ENCODE peak calls at places on chromosomes 16 and 17, in four cellular contexts. One of them, this sample, is unnamed.
A peak's percentile ranks its signal among the peaks of the same experiment; 100 is the strongest.

GRCh38 chr16:81620796-81621195 is 158.3 kb upstream of the PLCG2 start:
- DNase-seq in K562: no peak
- DNase-seq in A549: no peak
- DNase-seq in H1: no peak
- DNase-seq in this sample: no peak

GRCh38 chr17:74670329-74670728 is 42.4 kb downstream of the CD300LF start:
- DNase-seq in H1: no peak
- DNase-seq in K562: no peak
- DNase-seq in A549: no peak
- DNase-seq in this sample: no peak

GRCh38 chr17:17075037-17075755 is 32.9 kb downstream of the MPRIP start:
- DNase-seq in A549: no peak
- DNase-seq in K562: no peak
- DNase-seq in H1: no peak
- DNase-seq in this sample: no peak

GRCh38 chr17:8192070-8192815 is 2.3 kb upstream of the BORCS6 start:
- DNase-seq in A549: peak; percentile 97
- DNase-seq in K562: peak; percentile 85
- DNase-seq in H1: peak; percentile 82
- DNase-seq in this sample: peak; percentile 93

GRCh38 chr17:82236142-82236971 is 7.5 kb downstream of the SLC16A3 start:
- DNase-seq in H1: peak; percentile 91
- DNase-seq in A549: peak; percentile 79
- DNase-seq in K562: peak; percentile 77
- DNase-seq in this sample: peak; percentile 92

GRCh38 chr17:76271669-76272540 is 6.8 kb downstream of the UBALD2 start:
- DNase-seq in A549: no peak
- DNase-seq in K562: no peak
- DNase-seq in H1: peak; percentile 67
- DNase-seq in this sample: no peak

GRCh38 chr16:27827765-27828164 is 235.7 kb downstream of the GSG1L start:
- DNase-seq in H1: no peak
- DNase-seq in K562: no peak
- DNase-seq in A549: no peak
- DNase-seq in this sample: no peak

GRCh38 chr17:40068917-40069750 is 6.4 kb downstream of the THRA start:
- DNase-seq in A549: peak; percentile 82
- DNase-seq in H1: peak; percentile 65
- DNase-seq in K562: peak; percentile 64
- DNase-seq in this sample: no peak

GRCh38 chr16:49548571-49548970 is 175.0 kb downstream of the C16orf78 start:
- DNase-seq in H1: no peak
- DNase-seq in K562: no peak
- DNase-seq in A549: no peak
- DNase-seq in this sample: no peak

GRCh38 chr16:68782198-68783174 is 45.4 kb downstream of the CDH1 start:
- DNase-seq in K562: no peak
- DNase-seq in H1: no peak
- DNase-seq in A549: no peak
- DNase-seq in this sample: no peak

GRCh38 chr16:14562691-14563491 is 67.2 kb downstream of the PARN start:
- DNase-seq in A549: peak; percentile 73
- DNase-seq in K562: no peak
- DNase-seq in H1: no peak
- DNase-seq in this sample: peak; percentile 99

GRCh38 chr17:51840688-51841087 is 317.8 kb downstream of the CA10 start:
- DNase-seq in A549: no peak
- DNase-seq in H1: no peak
- DNase-seq in K562: no peak
- DNase-seq in this sample: no peak

GRCh38 chr17:4314179-4314578 is 50.4 kb upstream of the ANKFY1 start:
- DNase-seq in K562: no peak
- DNase-seq in H1: no peak
- DNase-seq in A549: no peak
- DNase-seq in this sample: no peak

GRCh38 chr17:27546624-27547300 is 84.2 kb upstream of the LGALS9 start:
- DNase-seq in H1: no peak
- DNase-seq in A549: no peak
- DNase-seq in K562: no peak
- DNase-seq in this sample: no peak

GRCh38 chr17:77435272-77436057 is 294.7 kb downstream of the SEC14L1 start:
- DNase-seq in H1: peak; percentile 53
- DNase-seq in A549: no peak
- DNase-seq in K562: no peak
- DNase-seq in this sample: no peak

GRCh38 chr16:2969545-2970521 is 685 bp downstream of the PAQR4 start:
- DNase-seq in H1: peak; percentile 90
- DNase-seq in K562: peak; percentile 85
- DNase-seq in A549: peak; percentile 77
- DNase-seq in this sample: peak; percentile 66

GRCh38 chr17:16477255-16477654 is 14.7 kb downstream of the LRRC75A start:
- DNase-seq in H1: no peak
- DNase-seq in K562: no peak
- DNase-seq in A549: peak; percentile 69
- DNase-seq in this sample: peak; percentile 38

GRCh38 chr16:67760831-67761230 is 41.7 kb upstream of the GFOD2 start:
- DNase-seq in A549: no peak
- DNase-seq in K562: no peak
- DNase-seq in H1: no peak
- DNase-seq in this sample: no peak

GRCh38 chr17:76598004-76598439 is 12.4 kb upstream of the ST6GALNAC2 start:
- DNase-seq in K562: no peak
- DNase-seq in A549: no peak
- DNase-seq in H1: no peak
- DNase-seq in this sample: peak; percentile 67

GRCh38 chr17:16999931-17000625 is 28.2 kb upstream of the TNFRSF13B start:
- DNase-seq in H1: no peak
- DNase-seq in A549: no peak
- DNase-seq in K562: no peak
- DNase-seq in this sample: no peak

GRCh38 chr17:31691251-31691905 is 167.7 kb downstream of the COPRS start:
- DNase-seq in K562: peak; percentile 8
- DNase-seq in A549: no peak
- DNase-seq in H1: no peak
- DNase-seq in this sample: no peak

GRCh38 chr17:74814453-74814852 is 38.3 kb upstream of the NAT9 start:
- DNase-seq in H1: no peak
- DNase-seq in A549: no peak
- DNase-seq in K562: no peak
- DNase-seq in this sample: no peak

GRCh38 chr16:11162571-11163268 is 93.3 kb downstream of the SOCS1 start:
- DNase-seq in K562: no peak
- DNase-seq in A549: no peak
- DNase-seq in H1: no peak
- DNase-seq in this sample: no peak

GRCh38 chr16:83949724-83950001 is 3.4 kb upstream of the OSGIN1 start:
- DNase-seq in H1: no peak
- DNase-seq in A549: no peak
- DNase-seq in K562: no peak
- DNase-seq in this sample: no peak

GRCh38 chr17:17587614-17588336 is 3.7 kb downstream of the PEMT start:
- DNase-seq in K562: no peak
- DNase-seq in H1: no peak
- DNase-seq in A549: no peak
- DNase-seq in this sample: no peak

DNA sequence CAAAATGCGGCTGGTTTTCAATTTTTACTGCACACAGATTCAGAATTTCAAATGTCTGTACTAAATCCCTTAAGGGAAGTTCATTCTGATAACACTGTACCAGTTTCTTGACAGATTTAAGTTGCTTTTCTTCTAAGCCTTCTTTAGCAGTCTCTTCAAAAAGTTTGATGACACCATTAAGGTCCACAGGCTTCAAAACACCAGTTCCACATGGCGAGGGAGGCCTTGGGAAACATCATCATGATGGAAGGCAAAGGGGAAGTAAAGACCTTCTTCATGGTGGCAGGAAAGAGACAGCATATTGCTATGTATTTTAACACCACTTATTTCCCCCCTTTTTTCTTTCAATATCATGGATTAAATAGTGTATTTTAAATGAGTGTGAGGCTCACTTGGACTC is 24.5 kb downstream of the NLRC5 start:
- DNase-seq in A549: no peak
- DNase-seq in K562: no peak
- DNase-seq in H1: no peak
- DNase-seq in this sample: no peak
- TF ChIP-seq RNF2 in A549: no peak
- TF ChIP-seq RNF2 in K562: no peak
- TF ChIP-seq RNF2 in H1: no peak
- TF ChIP-seq RNF2 in this sample: no peak

GRCh38 chr17:79273660-79274059 is 199.0 kb downstream of the ENGASE start:
- DNase-seq in K562: no peak
- DNase-seq in H1: no peak
- DNase-seq in A549: no peak
- DNase-seq in this sample: no peak

GRCh38 chr17:79279320-79279719 is 204.7 kb downstream of the ENGASE start:
- DNase-seq in K562: no peak
- DNase-seq in H1: no peak
- DNase-seq in A549: no peak
- DNase-seq in this sample: no peak

GRCh38 chr17:79280010-79280409 is 205.4 kb downstream of the ENGASE start:
- DNase-seq in H1: no peak
- DNase-seq in A549: no peak
- DNase-seq in K562: no peak
- DNase-seq in this sample: no peak

GRCh38 chr17:79272666-79273219 is 198.1 kb downstream of the ENGASE start:
- DNase-seq in K562: no peak
- DNase-seq in A549: peak; percentile 29
- DNase-seq in H1: no peak
- DNase-seq in this sample: peak; percentile 16

GRCh38 chr17:79276824-79277223 is 202.2 kb downstream of the ENGASE start:
- DNase-seq in H1: no peak
- DNase-seq in A549: no peak
- DNase-seq in K562: no peak
- DNase-seq in this sample: no peak
- TF ChIP-seq USF2 in H1: no peak
- TF ChIP-seq USF2 in A549: no peak
- TF ChIP-seq USF2 in K562: no peak
- TF ChIP-seq USF2 in this sample: no peak

DNA sequence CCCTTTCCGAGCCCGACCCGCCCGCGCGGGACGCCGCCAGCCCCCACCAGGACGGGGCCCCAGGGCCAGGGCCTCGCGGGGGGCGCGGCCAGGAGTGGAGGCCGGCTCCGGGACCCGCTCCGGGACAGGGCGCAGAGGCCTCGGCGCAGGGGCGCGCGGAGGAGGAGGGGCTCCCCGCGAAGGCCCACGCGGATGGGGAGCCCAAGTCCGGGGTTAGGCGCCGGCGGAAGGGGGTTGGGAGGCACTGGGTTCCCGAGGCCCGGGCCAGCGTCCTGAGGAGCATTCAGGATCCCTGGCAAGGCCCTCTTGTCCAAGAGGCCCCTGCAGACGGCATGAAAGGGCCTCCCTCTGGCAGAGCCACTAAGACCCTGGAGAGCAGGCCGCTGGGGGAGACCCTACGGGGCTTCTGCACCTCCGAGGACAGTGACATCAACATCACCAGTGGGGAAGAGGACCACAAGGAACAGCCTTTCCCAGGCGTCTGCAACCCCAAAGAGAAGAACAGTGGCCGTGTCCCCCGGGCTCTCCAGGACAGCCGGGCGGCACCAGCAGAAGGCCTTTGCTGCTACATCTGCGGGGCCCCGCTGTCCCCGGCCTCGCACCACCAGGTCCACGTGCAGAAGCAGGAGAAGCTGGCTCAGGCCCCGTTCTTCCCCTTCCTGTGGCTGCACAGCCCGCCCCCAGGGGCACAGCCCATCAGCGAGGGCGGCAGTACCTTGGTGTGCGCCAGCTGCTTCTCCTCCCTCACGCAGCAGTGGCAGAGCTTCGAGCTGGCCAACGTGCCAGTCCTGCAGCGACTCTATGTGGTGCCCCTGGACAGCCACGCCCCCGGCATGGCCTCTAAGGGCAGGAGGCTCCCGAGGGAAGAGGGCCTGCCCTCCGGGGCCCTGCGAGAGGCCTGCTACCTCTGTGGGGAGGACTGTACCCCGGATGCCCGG is 58.1 kb upstream of the CIBAR2 start:
- DNase-seq in A549: no peak
- DNase-seq in H1: no peak
- DNase-seq in K562: no peak
- DNase-seq in this sample: no peak
- TF ChIP-seq RNF2 in A549: no peak
- TF ChIP-seq RNF2 in H1: no peak
- TF ChIP-seq RNF2 in K562: no peak
- TF ChIP-seq RNF2 in this sample: peak; percentile 47

GRCh38 chr16:79593074-79593531 is 7.4 kb downstream of the MAF start:
- DNase-seq in H1: no peak
- DNase-seq in K562: no peak
- DNase-seq in A549: no peak
- DNase-seq in this sample: no peak

GRCh38 chr16:79593754-79594153 is 6.8 kb downstream of the MAF start:
- DNase-seq in K562: no peak
- DNase-seq in A549: no peak
- DNase-seq in H1: no peak
- DNase-seq in this sample: no peak

GRCh38 chr16:79595916-79596450 is 4.6 kb downstream of the MAF start:
- DNase-seq in K562: no peak
- DNase-seq in A549: no peak
- DNase-seq in H1: peak; percentile 1
- DNase-seq in this sample: no peak

GRCh38 chr16:79597277-79597676 is 3.3 kb downstream of the MAF start:
- DNase-seq in A549: no peak
- DNase-seq in H1: no peak
- DNase-seq in K562: no peak
- DNase-seq in this sample: no peak

GRCh38 chr16:79595261-79595660 is 5.3 kb downstream of the MAF start:
- DNase-seq in A549: no peak
- DNase-seq in H1: no peak
- DNase-seq in K562: no peak
- DNase-seq in this sample: no peak
- TF ChIP-seq USF2 in A549: no peak
- TF ChIP-seq USF2 in H1: no peak
- TF ChIP-seq USF2 in K562: no peak
- TF ChIP-seq USF2 in this sample: no peak

DNA sequence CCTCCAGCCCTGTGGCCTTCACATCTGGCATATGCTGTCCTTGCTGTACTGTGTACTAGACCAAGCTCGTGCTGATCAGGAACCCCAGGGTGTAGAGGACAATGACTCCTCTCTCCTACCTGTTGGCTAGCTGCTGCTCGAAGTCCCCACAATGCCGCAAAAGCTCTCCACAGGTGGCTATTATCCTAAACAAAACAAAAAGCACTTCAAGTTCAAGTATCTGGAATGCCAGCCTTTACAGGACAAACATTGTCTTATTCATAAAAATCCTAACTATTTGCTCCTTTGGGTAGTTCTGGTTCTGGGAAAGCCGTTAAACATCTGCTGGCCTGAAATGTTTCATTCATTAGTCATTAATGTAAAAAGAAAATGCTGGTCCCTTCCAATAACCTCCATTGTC is 42.8 kb downstream of the COG7 start:
- DNase-seq in H1: no peak
- DNase-seq in K562: no peak
- DNase-seq in A549: no peak
- DNase-seq in this sample: no peak
- TF ChIP-seq RNF2 in H1: no peak
- TF ChIP-seq RNF2 in K562: no peak
- TF ChIP-seq RNF2 in A549: no peak
- TF ChIP-seq RNF2 in this sample: no peak